ENCODE peak calls at places on chromosomes 2 and 18, in four cellular contexts. One of them, this sample, is unnamed.

GRCh38 chr2:33804155-33804554 is 205.1 kb upstream of the FAM98A start:
- DNase-seq in GM12892: no peak
- DNase-seq in H1: no peak
- DNase-seq in HepG2: no peak
- DNase-seq in this sample: no peak

GRCh38 chr2:235005603-235006259 is 53.9 kb downstream of the SH3BP4 start:
- DNase-seq in GM12892: no peak
- DNase-seq in H1: peak; percentile 49
- DNase-seq in HepG2: peak; percentile 98
- DNase-seq in this sample: no peak

GRCh38 chr18:58290059-58290747 is 246.2 kb downstream of the NEDD4L start:
- DNase-seq in GM12892: no peak
- DNase-seq in H1: no peak
- DNase-seq in HepG2: no peak
- DNase-seq in this sample: no peak

GRCh38 chr18:55290898-55291297 is 297.1 kb downstream of the TCF4 start:
- DNase-seq in GM12892: no peak
- DNase-seq in HepG2: no peak
- DNase-seq in H1: no peak
- DNase-seq in this sample: no peak

GRCh38 chr2:43164686-43165085 is 61.7 kb downstream of the ZFP36L2 start:
- DNase-seq in GM12892: no peak
- DNase-seq in H1: no peak
- DNase-seq in HepG2: no peak
- DNase-seq in this sample: no peak

GRCh38 chr2:95350320-95351079 is 52.0 kb upstream of the FAHD2A start:
- DNase-seq in GM12892: no peak
- DNase-seq in HepG2: no peak
- DNase-seq in H1: no peak
- DNase-seq in this sample: no peak

GRCh38 chr2:71277536-71278103 is 50.7 kb upstream of the PAIP2B start:
- DNase-seq in H1: no peak
- DNase-seq in GM12892: peak; percentile 7
- DNase-seq in HepG2: peak; percentile 31
- DNase-seq in this sample: no peak

GRCh38 chr2:85273732-85274731 is 53.8 kb downstream of the TGOLN2 start:
- DNase-seq in HepG2: peak; percentile 62
- DNase-seq in GM12892: no peak
- DNase-seq in H1: no peak
- DNase-seq in this sample: no peak

GRCh38 chr2:234630676-234631350 is 133.9 kb upstream of the ARL4C start:
- DNase-seq in HepG2: no peak
- DNase-seq in GM12892: no peak
- DNase-seq in H1: no peak
- DNase-seq in this sample: no peak

GRCh38 chr2:54561795-54562592 is 105.9 kb downstream of the SPTBN1 start:
- DNase-seq in GM12892: no peak
- DNase-seq in HepG2: no peak
- DNase-seq in H1: no peak
- DNase-seq in this sample: no peak

GRCh38 chr2:212949786-212950185 is 201.6 kb downstream of the IKZF2 start:
- DNase-seq in H1: no peak
- DNase-seq in HepG2: no peak
- DNase-seq in GM12892: no peak
- DNase-seq in this sample: no peak

GRCh38 chr2:222878284-222878876 is 17.5 kb downstream of the ACSL3 start:
- DNase-seq in GM12892: no peak
- DNase-seq in H1: no peak
- DNase-seq in HepG2: peak; percentile 47
- DNase-seq in this sample: no peak
- TF ChIP-seq TAF1 in GM12892: no peak
- TF ChIP-seq TAF1 in H1: no peak
- TF ChIP-seq TAF1 in HepG2: no peak
- TF ChIP-seq TAF1 in this sample: no peak

DNA sequence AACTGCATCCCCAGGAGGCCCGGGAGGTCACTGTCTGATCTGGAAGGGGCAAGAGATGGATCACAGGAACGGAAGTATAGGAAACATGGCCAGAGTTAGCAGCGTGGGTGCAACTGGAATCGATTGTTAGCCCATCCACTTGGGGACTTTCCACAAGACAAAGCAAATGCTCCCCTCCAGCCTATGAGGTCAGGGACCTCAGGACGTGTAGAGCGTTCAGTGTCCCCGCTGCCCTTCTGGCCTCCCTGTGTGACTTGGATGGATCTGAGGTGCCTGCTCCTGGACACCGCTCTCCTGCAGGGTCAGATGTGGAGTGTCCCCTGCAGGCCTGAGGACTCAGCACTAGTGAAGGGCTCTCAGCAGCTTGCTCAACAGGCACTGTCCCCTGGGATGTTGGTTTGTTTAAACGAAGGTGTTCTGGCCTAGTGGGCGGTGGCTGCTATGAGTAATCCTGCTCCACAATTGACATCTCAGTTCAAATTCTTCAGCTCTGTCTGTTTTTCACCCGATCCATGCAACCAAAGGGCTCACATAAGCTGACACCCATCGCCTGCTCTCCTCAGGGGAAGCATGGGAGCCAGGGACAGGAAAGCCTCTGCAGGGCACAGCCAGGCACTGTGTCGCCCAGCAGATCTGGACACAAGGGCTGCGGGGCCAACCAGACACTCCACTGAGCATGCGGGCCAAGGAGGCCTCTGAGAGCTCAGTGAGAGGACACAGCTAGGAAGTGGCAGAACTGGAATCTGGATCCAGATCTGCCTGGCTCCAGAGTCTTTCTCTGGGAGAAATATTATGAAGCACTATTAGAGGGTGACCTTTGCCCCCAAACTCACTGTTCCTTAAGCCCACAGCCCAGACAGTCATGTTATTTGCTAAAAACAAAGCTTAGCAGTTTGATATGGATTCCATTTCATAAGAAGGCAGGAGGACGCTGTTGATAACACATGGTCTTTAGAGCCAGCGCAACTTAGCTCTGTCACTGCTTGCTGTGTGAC is 78.5 kb downstream of the RHOB start:
- DNase-seq in HepG2: peak; percentile 96
- DNase-seq in GM12892: no peak
- DNase-seq in H1: no peak
- DNase-seq in this sample: peak; percentile 48
- TF ChIP-seq POLR2A in HepG2: no peak
- TF ChIP-seq POLR2A in GM12892: peak; percentile 74
- TF ChIP-seq POLR2A in H1: no peak
- TF ChIP-seq POLR2A in this sample: peak; percentile 37

DNA sequence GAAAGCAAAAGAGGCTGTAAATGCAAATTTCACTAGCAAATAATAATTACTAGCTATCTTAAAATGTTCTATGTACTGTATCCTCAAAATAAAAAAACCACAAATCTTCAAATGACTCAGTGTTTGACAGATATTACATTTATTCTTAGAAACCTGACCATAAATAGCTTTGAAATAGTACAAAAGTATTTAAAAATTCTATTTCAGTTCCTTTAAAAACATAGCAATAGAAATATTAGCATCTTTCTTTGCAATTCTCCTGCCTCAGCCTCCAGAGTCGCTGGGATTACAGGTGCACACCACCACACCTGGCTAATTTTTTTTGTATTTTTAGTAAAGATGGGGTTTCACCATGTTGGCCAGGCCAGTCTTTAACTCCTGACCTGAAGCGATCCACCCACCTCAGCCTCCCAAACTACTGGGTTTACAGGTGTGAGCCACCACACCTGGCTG is 50.6 kb downstream of the MSH6 start:
- DNase-seq in H1: no peak
- DNase-seq in HepG2: no peak
- DNase-seq in GM12892: no peak
- DNase-seq in this sample: no peak
- TF ChIP-seq TAF1 in H1: no peak
- TF ChIP-seq TAF1 in HepG2: no peak
- TF ChIP-seq TAF1 in GM12892: no peak
- TF ChIP-seq TAF1 in this sample: no peak

GRCh38 chr2:195657634-195658540 is 861 bp downstream of the SLC39A10 start:
- DNase-seq in HepG2: peak; percentile 80
- DNase-seq in H1: no peak
- DNase-seq in GM12892: peak; percentile 18
- DNase-seq in this sample: peak; percentile 14
- TF ChIP-seq POLR2A in HepG2: peak; percentile 67
- TF ChIP-seq POLR2A in H1: no peak
- TF ChIP-seq POLR2A in GM12892: peak; percentile 18
- TF ChIP-seq POLR2A in this sample: no peak

GRCh38 chr2:219634951-219635751 is 7.7 kb downstream of the SLC4A3 start:
- DNase-seq in H1: no peak
- DNase-seq in GM12892: no peak
- DNase-seq in HepG2: no peak
- DNase-seq in this sample: no peak
- TF ChIP-seq TAF1 in H1: no peak
- TF ChIP-seq TAF1 in GM12892: no peak
- TF ChIP-seq TAF1 in HepG2: no peak
- TF ChIP-seq TAF1 in this sample: no peak

DNA sequence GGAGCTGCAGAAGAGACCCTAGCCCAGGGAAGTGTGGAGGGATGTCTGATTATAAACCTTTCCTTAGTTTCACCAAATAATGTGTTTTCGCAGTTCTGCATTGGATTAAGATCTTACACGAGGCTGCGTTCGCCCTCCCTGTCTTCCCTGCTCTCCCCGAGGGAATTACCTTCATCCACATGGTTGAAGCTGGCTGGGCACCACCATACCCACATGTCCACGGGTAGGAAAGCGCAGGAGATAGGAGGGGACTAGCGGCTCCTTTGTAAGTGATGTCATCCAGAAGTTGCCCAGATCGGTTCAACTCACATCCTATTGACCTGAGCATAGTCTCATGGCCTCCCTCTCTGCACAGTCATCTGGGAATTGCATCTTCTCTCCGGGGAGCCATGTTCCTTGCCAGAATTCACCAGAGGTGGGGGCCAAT is 1.1 kb downstream of the TTL start:
- DNase-seq in HepG2: peak; percentile 76
- DNase-seq in H1: no peak
- DNase-seq in GM12892: no peak
- DNase-seq in this sample: no peak
- TF ChIP-seq POLR2A in HepG2: peak; percentile 48
- TF ChIP-seq POLR2A in H1: no peak
- TF ChIP-seq POLR2A in GM12892: no peak
- TF ChIP-seq POLR2A in this sample: no peak

DNA sequence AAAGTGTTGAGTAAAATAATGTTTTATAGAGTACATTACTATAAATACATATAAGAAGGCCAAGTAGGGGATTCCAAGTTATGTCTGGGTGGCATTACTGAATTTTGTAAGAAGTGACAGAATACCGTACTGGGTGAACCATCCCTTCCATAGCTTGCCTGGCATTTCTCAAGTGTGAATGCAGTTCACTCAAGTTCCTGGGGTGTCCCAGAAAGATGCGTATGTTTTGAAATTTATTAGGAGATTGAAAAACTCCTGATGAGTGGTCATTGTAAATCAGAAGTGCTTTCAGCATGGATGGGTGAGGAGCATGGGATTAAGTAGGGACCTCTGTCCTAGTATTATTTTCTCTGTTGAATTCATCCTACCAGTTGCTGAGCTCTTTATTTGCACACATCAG is 103.2 kb downstream of the VAPA start:
- DNase-seq in HepG2: no peak
- DNase-seq in GM12892: no peak
- DNase-seq in H1: no peak
- DNase-seq in this sample: no peak
- TF ChIP-seq TAF1 in HepG2: no peak
- TF ChIP-seq TAF1 in GM12892: no peak
- TF ChIP-seq TAF1 in H1: no peak
- TF ChIP-seq TAF1 in this sample: no peak